ENCODE peak calls at places on chromosomes 12 and 14, in nine cellular contexts. W, Q, K, B, O, Z, C, L and N are unnamed samples.

GRCh38 chr14:26370118-26370517 is 227.7 kb downstream of the NOVA1 start:
- DNase-seq in W (no peak), Q (no peak), K (no peak), B (no peak), O (no peak), Z (no peak), C (no peak), L (no peak), N (no peak)

GRCh38 chr14:30291216-30291615 is 267.7 kb upstream of the G2E3 start:
- DNase-seq in W (no peak), Q (no peak), K (no peak), B (no peak), O (no peak), Z (no peak), C (no peak), L (no peak), N (no peak)

GRCh38 chr12:38875571-38876228 is 29.7 kb downstream of the CPNE8 start:
- DNase-seq in W (no peak), Q (no peak), K (no peak), B (no peak), O (no peak), Z (no peak), C (no peak), L (no peak), N (no peak)

GRCh38 chr12:124497039-124497438 is 70.4 kb downstream of the NCOR2 start:
- DNase-seq in W (no peak), Q (no peak), K (no peak), B (no peak), O (no peak), Z (no peak), C (no peak), L (no peak), N (no peak)

GRCh38 chr12:54579696-54580333 is 8.6 kb downstream of the PPP1R1A start:
- DNase-seq in W (peak), Q (peak), K (peak), B (peak), O (peak), Z (peak), C (peak), L (peak), N (no peak)

GRCh38 chr12:96106137-96106536 is 70.8 kb upstream of the LTA4H start:
- DNase-seq in W (no peak), Q (no peak), K (no peak), B (no peak), O (no peak), Z (no peak), C (no peak), L (no peak), N (no peak)

GRCh38 chr12:29113101-29113500 is 36.0 kb upstream of the FAR2 start:
- DNase-seq in W (no peak), Q (no peak), K (no peak), B (no peak), O (no peak), Z (peak), C (no peak), L (no peak), N (no peak)

GRCh38 chr12:12671850-12672660 is 23.9 kb downstream of the GPR19 start:
- DNase-seq in W (no peak), Q (no peak), K (no peak), B (no peak), O (no peak), Z (no peak), C (no peak), L (no peak), N (no peak)

GRCh38 chr14:33800735-33801163 is 150.1 kb downstream of the EGLN3 start:
- DNase-seq in W (no peak), Q (no peak), K (peak), B (no peak), O (no peak), Z (no peak), C (no peak), L (no peak), N (no peak)

GRCh38 chr12:2544213-2544612 is 250.6 kb upstream of the FKBP4 start:
- DNase-seq in W (no peak), Q (no peak), K (no peak), B (no peak), O (no peak), Z (no peak), C (no peak), L (no peak), N (no peak)

GRCh38 chr12:5706247-5706646 is 238.8 kb downstream of the ANO2 start:
- DNase-seq in W (no peak), Q (no peak), K (no peak), B (no peak), O (no peak), Z (no peak), C (no peak), L (no peak), N (no peak)

GRCh38 chr12:48156648-48157015 is 683 bp downstream of the ASB8 start:
- DNase-seq in W (no peak), Q (no peak), K (no peak), B (no peak), O (no peak), Z (no peak), C (no peak), L (no peak), N (no peak)

DNA sequence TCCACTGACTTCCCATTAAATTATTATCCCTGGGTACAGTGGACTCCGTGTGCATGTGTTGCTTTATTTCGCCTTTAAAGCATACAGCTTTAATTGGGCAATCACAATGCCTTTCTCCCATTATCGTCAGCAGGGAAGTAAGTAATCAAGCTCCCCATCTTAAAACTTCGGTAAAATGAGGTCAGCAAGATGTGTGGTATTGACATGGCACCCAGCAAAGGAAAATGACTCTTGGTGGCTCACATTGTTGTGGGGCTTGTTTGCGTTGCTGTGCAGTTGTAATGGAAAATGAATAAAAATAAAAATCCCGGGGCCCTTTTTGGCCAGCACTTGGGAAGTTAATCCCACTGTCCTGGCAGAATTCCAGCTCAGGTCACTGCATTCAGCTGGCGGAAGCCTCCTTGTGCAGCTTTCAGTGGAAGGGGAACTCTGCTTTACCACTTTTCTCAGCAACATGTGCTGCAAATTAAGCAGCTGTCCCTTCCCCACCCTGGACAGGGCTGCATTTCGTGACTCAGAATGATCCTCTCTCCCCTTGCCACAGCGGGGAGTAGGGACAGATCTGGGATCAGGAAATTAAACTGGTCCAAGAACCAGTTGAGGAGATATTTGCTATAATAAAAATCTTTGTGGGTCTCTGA is 13.9 kb upstream of the ATP2A2 start:
- DNase-seq in W (no peak), Q (no peak), K (no peak), B (no peak), O (no peak), Z (no peak), C (no peak), L (no peak), N (no peak)
- TF ChIP-seq POLR2AphosphoS5 in W (no peak), Q (no peak), K (no peak), B (no peak), O (no peak), Z (no peak), C (no peak), L (no peak), N (no peak)

GRCh38 chr14:91090733-91091132 is 23.1 kb upstream of the DGLUCY start:
- DNase-seq in W (no peak), Q (no peak), K (no peak), B (no peak), O (no peak), Z (no peak), C (no peak), L (no peak), N (no peak)
- TF ChIP-seq POLR2AphosphoS5 in W (no peak), Q (no peak), K (no peak), B (no peak), O (no peak), Z (no peak), C (no peak), L (no peak), N (no peak)

DNA sequence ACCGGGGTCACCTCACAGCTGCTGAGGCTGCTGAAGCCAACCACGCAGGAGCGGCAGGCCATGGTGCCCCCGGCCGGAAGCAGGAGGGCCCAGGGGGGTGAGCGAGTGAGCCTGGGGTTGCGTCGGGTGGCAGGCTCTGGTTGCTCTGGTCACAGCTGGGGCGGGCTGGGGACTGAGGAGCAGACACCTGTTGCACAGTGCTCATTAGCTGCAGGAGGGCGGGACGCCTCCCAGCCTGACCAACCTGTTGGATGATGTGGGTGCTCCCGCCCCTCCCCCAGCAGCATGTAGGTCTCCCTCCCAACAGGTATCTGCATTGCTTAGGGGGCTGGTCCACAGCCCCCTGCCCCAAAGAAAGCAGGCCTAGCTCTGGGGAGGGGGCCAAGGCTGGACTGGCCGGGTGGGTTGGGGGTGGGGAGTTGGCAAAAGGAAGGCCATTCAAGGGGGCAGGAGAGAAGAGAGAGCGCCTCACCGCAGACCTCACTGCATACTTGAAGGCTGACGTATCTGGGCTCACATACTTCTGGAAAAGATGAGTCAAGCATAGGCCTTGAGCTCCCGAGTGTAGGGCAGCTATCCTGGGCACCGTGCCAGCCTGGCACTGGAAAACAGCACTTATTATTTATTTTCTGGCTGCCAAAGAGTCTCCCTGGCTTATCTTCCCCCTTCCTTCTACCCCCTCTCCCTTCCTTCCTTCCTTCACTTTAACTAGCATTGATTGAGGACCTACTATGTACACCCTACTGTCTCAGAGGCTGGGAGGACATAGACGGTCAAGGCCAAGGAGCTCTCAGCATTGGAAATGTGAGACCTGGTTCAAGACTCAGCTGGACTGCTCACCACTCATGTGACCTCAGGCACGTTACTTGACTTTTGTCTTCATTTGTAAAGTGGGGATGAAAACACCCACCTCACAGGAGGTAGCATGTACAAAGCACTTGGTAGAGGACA is at the start of gene KRT80:
- DNase-seq in W (peak), Q (no peak), K (no peak), B (peak), O (no peak), Z (peak), C (peak), L (no peak), N (peak)
- TF ChIP-seq POLR2AphosphoS5 in W (peak), Q (peak), K (no peak), B (peak), O (no peak), Z (peak), C (peak), L (no peak), N (no peak)

DNA sequence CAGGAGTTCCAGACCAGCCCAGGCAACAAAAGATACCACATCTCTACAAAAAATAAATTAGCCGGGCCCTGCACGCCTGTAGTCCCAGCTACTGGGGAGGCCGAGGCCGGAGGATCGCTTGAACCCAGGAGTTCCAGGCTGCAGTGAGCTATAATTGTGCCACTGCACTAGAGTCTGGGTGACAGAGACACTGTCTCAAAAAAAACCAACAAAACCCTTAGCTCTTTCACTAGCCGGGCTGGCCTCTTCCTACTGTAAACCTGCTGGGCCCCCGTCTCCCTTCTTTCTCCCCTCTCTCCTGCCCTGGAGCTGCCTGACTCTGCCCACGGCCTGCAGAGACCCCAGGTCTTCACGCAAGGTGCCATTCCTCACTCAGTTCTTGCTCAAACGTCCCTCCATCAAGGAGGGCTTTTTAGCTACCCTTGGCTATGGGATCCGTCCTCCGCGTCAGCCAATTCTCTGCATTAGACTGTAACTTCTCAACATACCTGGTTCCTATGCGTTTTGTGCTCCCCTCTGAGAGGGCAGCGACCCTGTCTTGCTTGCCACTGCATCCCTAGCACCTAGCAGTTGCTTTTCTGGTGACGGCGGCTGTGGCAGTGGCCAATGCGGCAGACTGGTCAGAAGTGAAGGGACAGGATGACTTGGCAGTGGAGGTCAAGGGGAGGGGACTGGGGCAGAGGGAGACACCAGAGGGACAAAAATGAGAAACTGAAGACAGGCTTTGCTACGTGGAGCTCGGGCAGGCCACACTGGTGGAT is 1.5 kb downstream of the B3GNT4 start:
- DNase-seq in W (no peak), Q (no peak), K (no peak), B (peak), O (no peak), Z (no peak), C (no peak), L (no peak), N (no peak)
- TF ChIP-seq POLR2AphosphoS5 in W (no peak), Q (no peak), K (no peak), B (no peak), O (no peak), Z (no peak), C (no peak), L (no peak), N (no peak)

DNA sequence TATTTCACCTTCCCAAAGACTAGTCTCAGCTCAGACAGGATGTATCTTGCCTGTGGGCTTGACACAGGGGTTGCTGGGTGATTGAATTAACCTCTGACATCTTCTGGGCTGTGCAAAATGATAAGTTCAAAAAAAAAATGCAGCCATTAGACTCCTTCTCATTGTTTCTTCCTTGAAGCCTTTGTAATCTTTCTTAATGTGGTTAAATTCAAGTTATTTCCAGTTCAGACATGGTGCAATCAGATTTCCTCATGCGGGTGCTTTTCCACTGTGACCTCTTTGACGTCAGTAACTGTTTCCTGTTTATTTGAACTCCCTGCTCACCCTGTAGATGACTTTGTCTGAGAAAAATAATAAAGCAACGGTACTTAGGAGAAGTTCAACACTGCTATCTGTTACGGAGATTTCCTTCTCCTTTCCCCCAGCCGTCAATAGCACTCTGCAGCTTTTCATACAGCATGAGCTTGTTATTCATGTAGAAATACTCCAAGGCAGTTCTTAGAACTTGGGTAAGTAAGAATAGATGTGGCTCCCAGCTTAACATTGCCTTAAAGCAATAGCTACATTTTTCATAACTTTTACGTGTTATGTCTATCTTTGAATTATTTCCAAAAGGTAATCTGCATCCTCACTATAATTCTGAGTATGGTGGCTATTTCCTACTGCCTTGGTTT is 155.5 kb downstream of the PRKCH start:
- DNase-seq in W (peak), Q (no peak), K (no peak), B (no peak), O (no peak), Z (no peak), C (peak), L (no peak), N (no peak)
- TF ChIP-seq POLR2AphosphoS5 in W (peak), Q (peak), K (no peak), B (no peak), O (no peak), Z (no peak), C (peak), L (no peak), N (no peak)

GRCh38 chr12:122866950-122867607 is 28.8 kb downstream of the VPS37B start:
- DNase-seq in W (peak), Q (peak), K (no peak), B (peak), O (peak), Z (no peak), C (no peak), L (no peak), N (no peak)

GRCh38 chr12:122865268-122866231 is 30.3 kb downstream of the HIP1R start:
- DNase-seq in W (peak), Q (peak), K (peak), B (peak), O (peak), Z (peak), C (no peak), L (no peak), N (no peak)

GRCh38 chr12:122867701-122868461 is 28.0 kb downstream of the VPS37B start:
- DNase-seq in W (peak), Q (peak), K (peak), B (peak), O (peak), Z (no peak), C (no peak), L (no peak), N (no peak)

GRCh38 chr12:122864894-122865253 is 29.6 kb downstream of the HIP1R start:
- DNase-seq in W (no peak), Q (no peak), K (no peak), B (peak), O (no peak), Z (no peak), C (no peak), L (no peak), N (no peak)

GRCh38 chr12:122866379-122866778 is 29.5 kb downstream of the VPS37B start:
- DNase-seq in W (peak), Q (peak), K (no peak), B (peak), O (peak), Z (no peak), C (no peak), L (no peak), N (no peak)
- TF ChIP-seq POLR2AphosphoS5 in W (no peak), Q (no peak), K (no peak), B (no peak), O (no peak), Z (no peak), C (no peak), L (no peak), N (no peak)

GRCh38 chr12:9897524-9897923 is 16.2 kb downstream of the KLRF2 start:
- DNase-seq in W (no peak), Q (no peak), K (no peak), B (no peak), O (no peak), Z (no peak), C (no peak), L (no peak), N (no peak)

GRCh38 chr12:9899209-9899608 is 17.9 kb downstream of the KLRF2 start:
- DNase-seq in W (no peak), Q (no peak), K (peak), B (no peak), O (no peak), Z (no peak), C (no peak), L (no peak), N (no peak)

GRCh38 chr12:9900930-9901329 is 19.6 kb downstream of the KLRF2 start:
- DNase-seq in W (no peak), Q (no peak), K (no peak), B (no peak), O (no peak), Z (no peak), C (no peak), L (no peak), N (no peak)

GRCh38 chr12:9895215-9895971 is 14.1 kb downstream of the KLRF2 start:
- DNase-seq in W (no peak), Q (no peak), K (no peak), B (no peak), O (no peak), Z (no peak), C (no peak), L (no peak), N (no peak)
- TF ChIP-seq POLR2AphosphoS5 in W (no peak), Q (no peak), K (no peak), B (no peak), O (no peak), Z (no peak), C (no peak), L (no peak), N (no peak)

GRCh38 chr14:53793790-53794560 is 162.7 kb downstream of the BMP4 start:
- DNase-seq in W (no peak), Q (no peak), K (no peak), B (no peak), O (no peak), Z (no peak), C (no peak), L (no peak), N (no peak)
- TF ChIP-seq POLR2AphosphoS5 in W (no peak), Q (no peak), K (no peak), B (no peak), O (no peak), Z (no peak), C (no peak), L (no peak), N (no peak)

DNA sequence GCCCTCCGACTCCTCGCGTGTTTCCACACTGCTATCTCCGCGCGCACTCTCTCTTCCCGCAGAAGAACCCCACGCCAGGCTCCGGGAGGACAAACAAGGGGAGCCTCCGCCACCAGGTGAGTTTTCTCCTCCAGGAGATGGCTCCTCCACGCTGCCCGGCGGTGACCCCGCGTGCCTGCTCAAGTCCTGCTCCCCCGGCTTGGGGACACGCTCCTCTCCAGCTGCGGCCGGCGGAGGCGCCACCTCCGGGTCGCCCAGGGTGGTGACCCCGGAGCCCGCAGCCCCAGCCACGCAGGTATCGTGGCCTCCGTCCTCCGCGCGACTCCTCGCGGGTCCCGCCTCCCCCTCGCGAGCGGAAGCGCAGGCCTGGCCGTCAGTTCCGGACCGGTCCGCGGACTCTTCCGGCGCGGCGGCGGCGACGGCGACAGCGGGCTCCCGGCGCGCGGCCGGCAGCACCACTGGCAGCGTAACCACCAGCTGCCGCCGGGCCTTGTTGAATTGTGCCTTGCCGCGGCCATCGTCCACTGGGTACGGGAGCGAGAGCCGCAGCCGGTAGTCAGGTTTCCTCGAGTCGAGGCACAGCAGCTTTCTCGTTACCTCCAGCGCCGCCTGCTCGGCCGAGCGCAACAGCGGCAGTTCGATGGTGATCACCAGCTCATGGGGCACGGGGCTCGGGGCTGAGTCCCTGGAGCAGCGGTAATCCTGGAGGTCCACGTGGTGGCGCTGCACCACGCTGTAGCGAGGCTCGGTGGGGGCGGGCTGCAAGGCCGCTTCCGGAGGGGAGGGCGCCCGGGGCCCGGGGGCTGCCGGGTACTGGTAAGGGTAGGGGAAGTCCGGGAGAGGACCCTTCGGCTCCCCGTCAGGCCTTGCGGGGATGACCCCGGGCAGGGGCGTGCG is 1.1 kb downstream of the DNAAF2 start:
- DNase-seq in W (peak), Q (peak), K (peak), B (peak), O (peak), Z (peak), C (peak), L (peak), N (peak)
- TF ChIP-seq POLR2AphosphoS5 in W (peak), Q (peak), K (peak), B (peak), O (peak), Z (peak), C (peak), L (peak), N (peak)